ENCODE peak calls at places on chromosomes 11 and 22, in six cellular contexts. Z is CD8-positive, alpha-beta memory T cell; Q is CD4-positive, alpha-beta memory T cell; R is K562; F is esophagus squamous epithelium; N is effector memory CD4-positive, alpha-beta T cell. X is an unnamed sample.
A peak's percentile ranks its signal among the peaks of the same experiment; 100 is the strongest.

GRCh38 chr11:102430158-102430836 is 22.3 kb downstream of the TMEM123 start:
- DNase-seq in Z (no peak), F (no peak), R (no peak), Q (no peak), N (no peak), X (peak; percentile 32)

GRCh38 chr11:131463609-131464008 is 93.2 kb downstream of the NTM start:
- DNase-seq in F (no peak), Q (no peak), R (no peak), Z (no peak), N (no peak), X (no peak)

GRCh38 chr11:133825666-133826065 is 19.6 kb downstream of the SPATA19 start:
- DNase-seq in Q (no peak), F (no peak), N (no peak), Z (no peak), R (no peak), X (no peak)

GRCh38 chr22:41217553-41218157 is 12.5 kb downstream of the L3MBTL2 start:
- DNase-seq in N (no peak), Z (no peak), F (no peak), R (no peak), Q (no peak), X (no peak)

GRCh38 chr11:50073113-50074105 is 40.7 kb downstream of the OR4C45 start:
- DNase-seq in N (no peak), F (no peak), R (no peak), Q (no peak), Z (no peak), X (no peak)

GRCh38 chr22:23781533-23781932 is 5.2 kb upstream of the SMARCB1 start:
- DNase-seq in Z (no peak), N (no peak), Q (no peak), R (peak; percentile 37), F (no peak), X (no peak)

GRCh38 chr11:12064136-12064953 is 46.0 kb upstream of the MICAL2 start:
- DNase-seq in F (no peak), Z (no peak), Q (no peak), R (no peak), N (no peak), X (no peak)

GRCh38 chr11:92834296-92835020 is 135.0 kb upstream of the MTNR1B start:
- DNase-seq in Z (no peak), N (no peak), Q (no peak), F (no peak), R (no peak), X (no peak)

GRCh38 chr22:35882226-35883027 is 146.2 kb downstream of the RBFOX2 start:
- DNase-seq in N (no peak), F (no peak), R (no peak), Z (no peak), Q (no peak), X (no peak)

GRCh38 chr11:31912808-31913207 is 101.7 kb upstream of the PAX6 start:
- DNase-seq in Q (no peak), F (no peak), N (no peak), Z (no peak), R (no peak), X (no peak)

GRCh38 chr11:1208361-1209261 is 14.3 kb upstream of the MUC5B start:
- DNase-seq in F (no peak), Q (no peak), N (no peak), R (no peak), Z (peak; percentile 42), X (no peak)

GRCh38 chr11:133947298-133947905 is 9.4 kb downstream of the IGSF9B start:
- DNase-seq in F (no peak), N (peak; percentile 48), R (peak; percentile 28), Z (peak; percentile 75), Q (peak; percentile 78), X (peak; percentile 70)

GRCh38 chr11:109849946-109850345 is 243.2 kb upstream of the ZC3H12C start:
- DNase-seq in Q (no peak), F (no peak), R (no peak), Z (no peak), N (no peak), X (no peak)

GRCh38 chr11:2447951-2448650 is 3.3 kb downstream of the KCNQ1 start:
- DNase-seq in Q (no peak), F (no peak), R (no peak), N (no peak), Z (peak; percentile 42), X (no peak)

GRCh38 chr11:6433998-6434650 is 6.7 kb downstream of the HPX start:
- DNase-seq in Q (no peak), R (no peak), F (no peak), Z (no peak), N (no peak), X (no peak)

GRCh38 chr11:113296447-113297205 is 17.8 kb upstream of the TTC12 start:
- DNase-seq in F (no peak), Z (no peak), N (no peak), R (no peak), Q (no peak), X (no peak)

GRCh38 chr11:95375881-95376280 is 144.9 kb upstream of the SESN3 start:
- DNase-seq in N (no peak), Z (no peak), Q (no peak), R (no peak), F (no peak), X (no peak)

GRCh38 chr11:123601136-123601535 is 53.3 kb downstream of the SCN3B start:
- DNase-seq in R (no peak), N (no peak), Z (no peak), Q (no peak), F (no peak), X (no peak)

GRCh38 chr22:49765091-49765771 is 62.4 kb downstream of the BRD1 start:
- DNase-seq in Z (peak; percentile 35), N (no peak), F (no peak), R (no peak), Q (no peak), X (no peak)

GRCh38 chr11:103594283-103594682 is 442.2 kb upstream of the DDI1 start:
- DNase-seq in N (no peak), Z (no peak), Q (no peak), F (no peak), R (no peak), X (no peak)

DNA sequence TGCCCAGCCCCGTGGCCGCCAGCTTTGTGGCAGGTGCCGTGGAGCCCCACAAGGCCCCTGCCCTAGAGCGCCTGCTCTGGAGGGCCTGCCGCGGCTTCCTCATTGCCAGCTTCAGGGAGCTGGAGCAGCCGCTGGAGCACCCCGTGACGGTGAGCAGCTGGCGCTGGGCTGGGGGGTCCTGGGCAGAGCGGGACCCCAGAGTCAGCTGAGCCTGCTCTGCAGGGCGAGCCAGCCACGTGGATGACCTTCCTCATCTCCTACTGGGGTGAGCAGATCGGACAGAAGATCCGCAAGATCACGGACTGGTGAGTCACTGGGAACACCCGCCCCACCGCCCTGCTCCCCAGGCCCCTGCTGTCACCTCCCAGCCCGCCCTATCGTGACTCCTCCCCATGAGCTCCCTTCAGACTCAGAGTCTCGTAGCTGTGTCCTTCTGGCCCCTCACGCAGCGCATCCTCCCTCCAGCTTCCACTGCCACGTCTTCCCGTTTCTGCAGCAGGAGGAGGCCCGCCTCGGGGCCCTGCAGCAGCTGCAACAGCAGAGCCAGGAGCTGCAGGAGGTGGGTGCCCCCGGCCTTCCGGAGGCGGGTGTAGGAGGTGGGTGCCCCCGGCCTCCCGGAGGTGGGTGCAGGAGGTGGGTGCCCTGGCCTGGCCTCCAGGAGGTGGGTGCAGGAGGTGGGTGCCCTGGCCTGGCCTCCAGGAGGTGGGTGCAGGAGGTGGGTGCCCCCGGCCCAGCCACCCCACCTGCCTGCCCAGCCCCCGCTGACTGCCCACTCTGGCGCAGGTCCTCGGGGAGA is 4.7 kb downstream of the TCIRG1 start:
- DNase-seq in R (peak; percentile 90), Q (no peak), Z (peak; percentile 39), N (no peak), F (no peak), X (no peak)
- H3K27ac ChIP-seq in R (peak overlapping the region; percentile 90), Q (no peak overlapping the region), Z (peak overlapping the region; percentile 61), N (no peak overlapping the region), F (peak overlapping the region; percentile 47), X (no peak overlapping the region)

GRCh38 chr11:70669281-70669680 is 271.0 kb downstream of the CTTN start:
- DNase-seq in Q (no peak), Z (no peak), R (no peak), N (no peak), F (no peak), X (no peak)
- H3K4me3 ChIP-seq in Q (no peak overlapping the region), Z (no peak overlapping the region), R (no peak overlapping the region), N (no peak overlapping the region), F (no peak overlapping the region), X (no peak overlapping the region)

GRCh38 chr11:72237112-72237931 is 6.7 kb downstream of the PHOX2A start:
- DNase-seq in Q (no peak), R (no peak), Z (peak; percentile 33), N (no peak), F (no peak), X (no peak)
- H3K4me1 ChIP-seq in Q (peaks cover 18% of the 10 kb centered on the region), R (no peaks in the 10 kb centered on the region), Z (peaks cover 11% of the 10 kb centered on the region), N (peaks cover 17% of the 10 kb centered on the region), F (peaks cover 21% of the 10 kb centered on the region), X (peaks cover 18% of the 10 kb centered on the region)

DNA sequence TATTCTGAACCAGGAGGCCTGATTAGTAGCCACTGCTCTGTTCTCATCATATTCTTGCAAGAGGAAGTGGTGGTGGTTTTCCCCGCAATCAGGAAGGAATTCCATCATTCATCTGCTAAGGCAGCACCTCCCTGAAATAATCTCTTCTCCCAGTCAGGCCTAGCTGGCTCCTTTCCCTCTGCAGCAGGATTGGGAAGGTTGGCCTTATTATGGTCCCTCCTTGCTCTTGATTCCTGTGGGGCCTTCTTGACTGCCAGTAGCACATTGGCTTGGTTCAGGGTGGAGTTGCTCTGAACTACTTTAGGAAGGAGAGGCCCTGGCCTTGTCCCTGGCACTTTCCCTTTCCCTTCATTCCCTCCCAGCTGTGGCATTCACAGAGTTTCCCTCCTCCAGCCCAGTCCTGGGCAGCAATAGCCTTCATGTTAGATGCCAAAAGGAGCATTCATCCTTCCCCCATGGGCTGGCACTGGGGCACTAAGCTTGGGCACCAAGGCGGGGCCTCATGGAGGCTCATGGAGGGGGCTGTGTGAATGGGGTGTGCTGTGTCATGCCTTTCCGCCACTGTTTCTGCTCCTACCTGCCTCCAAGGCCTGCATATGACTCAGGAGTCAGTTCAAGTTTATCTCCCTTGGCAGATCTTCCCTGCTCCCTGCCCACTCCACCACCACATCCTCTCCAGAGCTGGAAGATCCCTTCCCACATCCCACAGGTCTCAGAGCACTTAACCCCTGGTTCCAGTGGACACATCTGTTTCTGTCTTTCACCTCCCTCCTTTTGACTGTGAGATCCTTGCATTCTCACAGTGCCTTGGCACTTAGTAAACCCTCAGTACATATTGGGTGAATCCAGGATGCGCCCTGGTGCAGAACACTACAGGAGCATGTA is 27.6 kb upstream of the CD44 start:
- DNase-seq in F (no peak), Q (no peak), Z (no peak), R (peak; percentile 20), N (no peak), X (no peak)
- H3K27ac ChIP-seq in F (peak overlapping the region; percentile 77), Q (no peak overlapping the region), Z (no peak overlapping the region), R (peak overlapping the region; percentile 9), N (no peak overlapping the region), X (no peak overlapping the region)

GRCh38 chr11:75667268-75667830 is 1.5 kb downstream of the MAP6 start:
- DNase-seq in Q (no peak), R (peak; percentile 22), F (no peak), N (no peak), Z (no peak), X (no peak)
- H3K4me3 ChIP-seq in Q (no peak overlapping the region), R (no peak overlapping the region), F (peak overlapping the region; percentile 37), N (peak overlapping the region; percentile 22), Z (no peak overlapping the region), X (no peak overlapping the region)

X was measured in CD4-positive, CD25-positive, alpha-beta regulatory T cell.